ENCODE peak calls at places on chromosomes 4 and X, in five cellular contexts. D is CD14-positive monocyte, P is pancreas, U is IMR-90, L is OCI-LY7. M is an unnamed sample.

GRCh38 chr4:108247511-108248088 is 78.9 kb upstream of the LEF1 start:
- DNase-seq in D (no peak), P (no peak), U (no peak), L (no peak), M (no peak)

GRCh38 chrX:135632353-135632752 is 81.1 kb upstream of the CT45A1 start:
- DNase-seq in D (no peak), P (no peak), U (no peak), L (peak; percentile 2), M (no peak)

GRCh38 chrX:43510194-43510593 is 145.9 kb upstream of the MAOA start:
- DNase-seq in D (no peak), P (no peak), U (no peak), L (no peak), M (no peak)

GRCh38 chr4:104860227-104861123 is 286.2 kb upstream of the TET2 start:
- DNase-seq in D (no peak), P (peak; percentile 34), U (peak; percentile 63), L (peak; percentile 70), M (no peak)

GRCh38 chr4:110917835-110918234 is 295.0 kb upstream of the PITX2 start:
- DNase-seq in D (no peak), P (no peak), U (no peak), L (no peak), M (no peak)

GRCh38 chrX:8500203-8500602 is 35.6 kb downstream of the VCX3B start:
- DNase-seq in D (no peak), P (no peak), U (no peak), L (no peak), M (no peak)

GRCh38 chr4:154466336-154466735 is 25.3 kb downstream of the DCHS2 start:
- DNase-seq in D (no peak), P (no peak), U (no peak), L (no peak), M (no peak)

GRCh38 chrX:468979-469378 is 82.3 kb upstream of the PPP2R3B start:
- DNase-seq in D (no peak), P (no peak), U (no peak), L (no peak), M (no peak)

GRCh38 chr4:48044298-48044697 is 27.7 kb downstream of the NIPAL1 start:
- DNase-seq in D (no peak), P (no peak), U (no peak), L (no peak), M (no peak)

GRCh38 chr4:70958681-70959080 is 34.8 kb upstream of the DCK start:
- DNase-seq in D (no peak), P (no peak), U (peak; percentile 89), L (no peak), M (no peak)

GRCh38 chrX:5595570-5595969 is 633.1 kb downstream of the NLGN4X start:
- DNase-seq in D (no peak), P (no peak), U (no peak), L (no peak), M (no peak)

GRCh38 chrX:37846934-37847732 is at the start of gene DYNLT3:
- DNase-seq in D (peak; percentile 67), P (peak; percentile 82), U (peak; percentile 52), L (no peak), M (peak; percentile 72)

GRCh38 chrX:131626681-131627296 is 82.9 kb downstream of the OR13H1 start:
- DNase-seq in D (no peak), P (no peak), U (no peak), L (no peak), M (no peak)

GRCh38 chrX:51461053-51462050 is 35.0 kb downstream of the NUDT11 start:
- DNase-seq in D (no peak), P (no peak), U (peak; percentile 42), L (peak; percentile 47), M (no peak)

GRCh38 chr4:182197611-182198010 is 45.6 kb upstream of the TENM3 start:
- DNase-seq in D (no peak), P (no peak), U (no peak), L (no peak), M (no peak)

GRCh38 chr4:184471872-184472539 is 2.3 kb downstream of the IRF2 start:
- DNase-seq in D (no peak), P (no peak), U (peak; percentile 30), L (peak; percentile 84), M (no peak)

GRCh38 chrX:43349363-43349762 is 306.7 kb upstream of the MAOA start:
- DNase-seq in D (no peak), P (peak; percentile 2), U (peak; percentile 19), L (peak; percentile 51), M (no peak)

GRCh38 chr4:158015241-158015640 is 157.6 kb downstream of the GASK1B start:
- DNase-seq in D (no peak), P (no peak), U (peak; percentile 60), L (no peak), M (no peak)

GRCh38 chr4:182339246-182339645 is 96.0 kb downstream of the TENM3 start:
- DNase-seq in D (no peak), P (no peak), U (no peak), L (no peak), M (no peak)

GRCh38 chr4:173252024-173252935 is 81.9 kb downstream of the HMGB2 start:
- DNase-seq in D (peak; percentile 52), P (peak; percentile 88), U (peak; percentile 100), L (peak; percentile 63), M (no peak)

GRCh38 chrX:71489540-71489939 is 43.4 kb upstream of the OGT start:
- DNase-seq in D (no peak), P (no peak), U (no peak), L (no peak), M (no peak)

GRCh38 chr4:5137927-5138326 is 86.6 kb downstream of the STK32B start:
- DNase-seq in D (no peak), P (peak; percentile 53), U (peak; percentile 17), L (no peak), M (no peak)

GRCh38 chr4:122873752-122874151 is 47.1 kb downstream of the FGF2 start:
- DNase-seq in D (no peak), P (no peak), U (peak; percentile 88), L (no peak), M (no peak)

GRCh38 chr4:89001647-89002518 is 55.1 kb downstream of the FAM13A start:
- DNase-seq in D (no peak), P (peak; percentile 24), U (no peak), L (no peak), M (no peak)

GRCh38 chr4:123386608-123387007 is 10.0 kb upstream of the SPRY1 start:
- DNase-seq in D (no peak), P (no peak), U (peak; percentile 18), L (no peak), M (no peak)

GRCh38 chrX:23898412-23898959 is 9.3 kb downstream of the APOO start:
- DNase-seq in D (no peak), P (no peak), U (peak; percentile 64), L (no peak), M (no peak)

GRCh38 chrX:10514891-10515290 is 105.5 kb downstream of the MID1 start:
- DNase-seq in D (no peak), P (no peak), U (peak; percentile 54), L (no peak), M (no peak)

GRCh38 chrX:97405031-97405685 is 521.5 kb downstream of the RPA4 start:
- DNase-seq in D (no peak), P (no peak), U (peak; percentile 34), L (no peak), M (no peak)

GRCh38 chr4:114386637-114387233 is 211.9 kb upstream of the UGT8 start:
- DNase-seq in D (no peak), P (no peak), U (peak; percentile 60), L (peak; percentile 34), M (no peak)

GRCh38 chrX:85995641-85996040 is 51.7 kb downstream of the CHM start:
- DNase-seq in D (no peak), P (no peak), U (no peak), L (no peak), M (no peak)

GRCh38 chr4:1198070-1198844 is 25.9 kb upstream of the SPON2 start:
- DNase-seq in D (no peak), P (no peak), U (peak; percentile 70), L (no peak), M (no peak)

GRCh38 chr4:95547708-95548471 is 883 bp downstream of the UNC5C start:
- DNase-seq in D (peak; percentile 43), P (no peak), U (no peak), L (no peak), M (no peak)

DNA sequence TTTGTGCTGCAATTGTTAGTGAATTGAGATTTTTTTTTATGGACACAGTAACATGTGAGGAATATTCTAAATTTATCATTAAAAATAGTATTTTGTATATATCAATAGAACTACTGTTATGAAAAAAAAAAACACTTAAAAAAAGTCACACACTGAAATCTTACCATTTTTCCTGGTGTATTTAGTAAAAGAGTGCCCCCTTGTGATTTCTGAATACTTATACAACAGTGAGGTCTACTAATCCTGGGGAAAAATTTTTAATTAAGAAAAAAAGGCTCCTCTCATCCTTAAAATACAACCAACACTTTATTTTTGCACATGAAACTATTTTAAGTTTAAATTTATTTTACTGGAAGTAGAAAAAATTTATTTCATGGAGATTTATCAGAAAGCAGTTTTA is 56.4 kb upstream of the SPOCK3 start:
- DNase-seq in D (no peak), P (no peak), U (no peak), L (no peak), M (no peak)
- TF ChIP-seq CTCF in D (peak; percentile 65), P (no peak), U (no peak), L (peak; percentile 50), M (no peak)

DNA sequence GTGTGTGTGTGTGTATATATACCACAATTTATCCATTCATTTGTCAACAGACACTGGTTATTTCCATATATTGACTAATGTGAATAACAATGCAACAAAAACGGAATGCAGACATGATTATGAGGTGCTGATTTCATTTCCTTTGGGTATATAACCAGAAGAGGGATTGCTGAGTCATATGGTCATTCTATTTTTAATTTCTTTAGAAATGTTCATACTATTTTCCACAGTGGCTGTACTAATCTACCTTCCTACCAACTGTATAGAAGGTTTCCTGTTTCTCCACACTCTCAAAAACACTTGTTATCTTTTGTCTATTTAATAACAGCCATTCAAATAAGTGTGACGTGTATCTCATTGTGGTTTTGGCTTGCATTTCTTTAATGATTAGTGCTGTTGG is 269.8 kb downstream of the OPHN1 start:
- DNase-seq in D (no peak), P (no peak), U (peak; percentile 35), L (no peak), M (no peak)
- TF ChIP-seq CTCF in D (no peak), P (no peak), U (no peak), L (no peak), M (no peak)

DNA sequence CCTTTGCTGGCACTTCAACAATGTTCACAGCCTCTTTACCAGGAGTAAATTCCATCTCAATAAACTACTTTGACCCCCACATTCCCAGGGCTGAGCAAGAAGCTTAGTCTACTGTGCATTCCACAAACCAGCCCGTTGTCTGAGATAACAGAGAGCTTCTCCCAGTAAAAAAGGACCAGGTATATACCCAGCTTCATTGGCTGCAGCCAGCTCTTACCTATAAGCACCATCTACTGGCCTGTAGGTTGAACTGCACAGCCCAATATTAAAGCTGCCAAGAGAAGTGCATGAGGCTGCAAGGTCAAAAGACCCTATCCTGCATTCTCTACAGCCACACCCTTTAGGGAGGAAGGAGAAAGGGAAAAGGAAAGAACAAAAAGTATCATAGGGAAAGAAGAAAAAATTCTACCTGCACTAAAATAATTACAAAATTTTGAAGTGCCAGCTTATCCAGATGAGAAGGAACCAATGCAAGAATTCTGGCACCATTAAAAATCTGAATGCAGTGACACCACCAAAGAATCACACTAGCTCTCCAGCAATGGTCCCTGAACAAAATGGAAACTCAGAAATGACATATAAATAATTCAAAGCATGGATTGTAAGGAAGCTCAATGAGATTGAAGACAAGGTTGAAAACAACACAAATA is 45.7 kb upstream of the INTU start:
- DNase-seq in D (no peak), P (no peak), U (peak; percentile 39), L (peak; percentile 22), M (no peak)
- TF ChIP-seq CTCF in D (peak; percentile 67), P (peak; percentile 61), U (peak; percentile 54), L (peak; percentile 80), M (no peak)

GRCh38 chr4:18075823-18076433 is 54.4 kb upstream of the LCORL start:
- DNase-seq in D (no peak), P (no peak), U (peak; percentile 12), L (peak; percentile 78), M (no peak)
- TF ChIP-seq CTCF in D (peak; percentile 28), P (no peak), U (peak; percentile 24), L (peak; percentile 84), M (no peak)

M was measured in activated B cell treated with CpG ODN at 0.5 μM for 24 hours.